ENCODE peak calls at places on chromosome X, in four cellular contexts. D is NCI-H1694, U is T-helper 17 cell, M is RPMI8226. Y is an unnamed sample.

GRCh38 chrX:120564925-120565324 is 4.2 kb upstream of the CUL4B start:
- DNase-seq in D (no peak), U (no peak), M (no peak), Y (no peak)

GRCh38 chrX:75151828-75152592 is 4.1 kb downstream of the ABCB7 start:
- DNase-seq in D (no peak), U (no peak), M (no peak), Y (no peak)

GRCh38 chrX:3638280-3638873 is 75.1 kb downstream of the PRKX start:
- DNase-seq in D (peak), U (no peak), M (peak), Y (no peak)

GRCh38 chrX:99242001-99242400 is 1168.1 kb downstream of the PCDH19 start:
- DNase-seq in D (no peak), U (no peak), M (no peak), Y (no peak)

GRCh38 chrX:70034646-70035045 is 15.1 kb downstream of the AWAT2 start:
- DNase-seq in D (no peak), U (no peak), M (no peak), Y (no peak)

GRCh38 chrX:48961585-48962091 is 4.2 kb upstream of the OTUD5 start:
- DNase-seq in D (no peak), U (no peak), M (no peak), Y (no peak)

GRCh38 chrX:76029385-76029784 is 143.5 kb upstream of the PBDC1 start:
- DNase-seq in D (no peak), U (no peak), M (peak), Y (no peak)

GRCh38 chrX:154441564-154441963 is 2.4 kb upstream of the FAM50A start:
- DNase-seq in D (no peak), U (peak), M (no peak), Y (no peak)

GRCh38 chrX:134836497-134836968 is 154.3 kb upstream of the SMIM10 start:
- DNase-seq in D (no peak), U (no peak), M (no peak), Y (no peak)

GRCh38 chrX:115362334-115363095 is 73.0 kb downstream of the LUZP4 start:
- DNase-seq in D (no peak), U (no peak), M (peak), Y (no peak)

GRCh38 chrX:38277136-38277535 is 50.2 kb downstream of the RPGR start:
- DNase-seq in D (no peak), U (no peak), M (no peak), Y (no peak)

GRCh38 chrX:17067534-17067933 is 121.1 kb downstream of the REPS2 start:
- DNase-seq in D (no peak), U (no peak), M (no peak), Y (no peak)